ENCODE peak calls at places on chromosomes 5 and 9, in four cellular contexts. H is heart left ventricle, Z is NCI-H774, W is cardiac muscle cell. C is an unnamed sample.

GRCh38 chr9:114275246-114275994 is 47.5 kb upstream of the ORM1 start:
- DNase-seq in W (no peak), H (no peak), Z (no peak), C (peak)

GRCh38 chr5:7991125-7991821 is 122.3 kb downstream of the MTRR start:
- DNase-seq in Z (no peak), H (no peak), W (no peak), C (no peak)

GRCh38 chr5:14909369-14909768 is 37.8 kb upstream of the ANKH start:
- DNase-seq in Z (no peak), W (no peak), H (no peak), C (no peak)

GRCh38 chr9:132609829-132610228 is 27.4 kb downstream of the BARHL1 start:
- DNase-seq in W (peak), Z (no peak), H (no peak), C (no peak)

GRCh38 chr9:97811534-97812246 is 41.3 kb upstream of the FOXE1 start:
- DNase-seq in W (peak), Z (no peak), H (no peak), C (no peak)

GRCh38 chr5:116032094-116032517 is at the start of gene ARL14EPL:
- DNase-seq in Z (no peak), H (no peak), W (peak), C (no peak)

GRCh38 chr5:150064681-150065220 is 21.6 kb downstream of the CSF1R start:
- DNase-seq in H (no peak), Z (no peak), W (no peak), C (peak)

GRCh38 chr9:110571801-110572490 is 7.6 kb downstream of the SVEP1 start:
- DNase-seq in Z (no peak), H (no peak), W (no peak), C (no peak)

GRCh38 chr5:79143684-79144379 is 32.2 kb downstream of the BHMT start:
- DNase-seq in W (peak), Z (no peak), H (no peak), C (no peak)

GRCh38 chr5:142474426-142474825 is 149.6 kb upstream of the SPRY4 start:
- DNase-seq in W (no peak), Z (no peak), H (no peak), C (no peak)

GRCh38 chr5:96090205-96090604 is 128.6 kb upstream of the ELL2 start:
- DNase-seq in H (no peak), Z (no peak), W (no peak), C (no peak)

GRCh38 chr9:120510816-120511215 is 69.2 kb downstream of the CDK5RAP2 start:
- DNase-seq in Z (no peak), W (no peak), H (no peak), C (no peak)

GRCh38 chr5:72114629-72115028 is 7.4 kb downstream of the MAP1B start:
- DNase-seq in Z (no peak), H (no peak), W (no peak), C (no peak)

GRCh38 chr5:125492977-125493376 is 746.5 kb upstream of the ZNF608 start:
- DNase-seq in W (peak), H (no peak), Z (no peak), C (no peak)

GRCh38 chr5:16808936-16809815 is 126.9 kb downstream of the MYO10 start:
- DNase-seq in Z (no peak), H (no peak), W (no peak), C (no peak)

GRCh38 chr5:71932649-71933338 is 174.5 kb upstream of the MAP1B start:
- DNase-seq in W (peak), H (peak), Z (peak), C (no peak)

GRCh38 chr5:135565691-135566421 is 12.9 kb downstream of the CXCL14 start:
- DNase-seq in W (peak), H (peak), Z (peak), C (peak)

GRCh38 chr9:37746448-37747270 is 6.9 kb upstream of the TRMT10B start:
- DNase-seq in W (no peak), H (no peak), Z (no peak), C (no peak)

GRCh38 chr9:110254500-110254899 is 1.8 kb downstream of the TXN start:
- DNase-seq in Z (no peak), H (no peak), W (no peak), C (no peak)

GRCh38 chr5:10736354-10736753 is 24.7 kb downstream of the DAP start:
- DNase-seq in H (no peak), Z (no peak), W (no peak), C (no peak)

GRCh38 chr9:69919461-69920061 is 98.9 kb downstream of the CFAP95 start:
- DNase-seq in H (no peak), W (peak), Z (peak), C (no peak)

GRCh38 chr5:176899946-176900782 is 1.0 kb upstream of the HK3 start:
- DNase-seq in Z (no peak), H (no peak), W (no peak), C (peak)

GRCh38 chr9:72856985-72857631 is 95.7 kb downstream of the ALDH1A1 start:
- DNase-seq in Z (peak), H (no peak), W (peak), C (no peak)

GRCh38 chr5:172007795-172008465 is 1.5 kb upstream of the FBXW11 start:
- DNase-seq in H (no peak), W (peak), Z (no peak), C (no peak)

GRCh38 chr5:177093082-177093712 is 6.5 kb downstream of the FGFR4 start:
- DNase-seq in W (no peak), H (no peak), Z (no peak), C (no peak)

GRCh38 chr5:115337882-115338281 is 41.4 kb upstream of the CCDC112 start:
- DNase-seq in W (no peak), Z (no peak), H (no peak), C (no peak)

GRCh38 chr5:159067201-159067600 is 32.5 kb downstream of the EBF1 start:
- DNase-seq in Z (no peak), W (no peak), H (no peak), C (no peak)

GRCh38 chr9:112997236-112997941 is 14.6 kb downstream of the ZNF883 start:
- DNase-seq in Z (no peak), W (no peak), H (no peak), C (no peak)

GRCh38 chr5:113202904-113203716 is 226.5 kb downstream of the DCP2 start:
- DNase-seq in Z (no peak), H (peak), W (peak), C (peak)

GRCh38 chr5:159610966-159611579 is 280.8 kb upstream of the IL12B start:
- DNase-seq in Z (no peak), W (no peak), H (no peak), C (no peak)

C was measured in sigmoid colon.